ENCODE peak calls at places on chromosomes 4 and X, in six cellular contexts. One of them, this sample, is unnamed.

GRCh38 chr4:84028340-84028739 is 470.8 kb downstream of the NKX6-1 start:
- DNase-seq in CD4-positive, alpha-beta T cell: no peak
- DNase-seq in H9: peak; percentile 43
- DNase-seq in ovary: no peak
- DNase-seq in CD4-positive, alpha-beta memory T cell: no peak
- DNase-seq in tibial artery: no peak
- DNase-seq in this sample: no peak

GRCh38 chrX:135340827-135341226 is 31.5 kb downstream of the ETDC start:
- DNase-seq in tibial artery: no peak
- DNase-seq in CD4-positive, alpha-beta T cell: no peak
- DNase-seq in CD4-positive, alpha-beta memory T cell: no peak
- DNase-seq in H9: no peak
- DNase-seq in ovary: no peak
- DNase-seq in this sample: no peak

GRCh38 chrX:66039916-66040315 is at the start of gene VSIG4:
- DNase-seq in CD4-positive, alpha-beta T cell: no peak
- DNase-seq in tibial artery: peak; percentile 54
- DNase-seq in ovary: no peak
- DNase-seq in H9: no peak
- DNase-seq in CD4-positive, alpha-beta memory T cell: no peak
- DNase-seq in this sample: no peak

GRCh38 chr4:125582302-125582701 is 267.5 kb downstream of the FAT4 start:
- DNase-seq in ovary: no peak
- DNase-seq in CD4-positive, alpha-beta T cell: no peak
- DNase-seq in tibial artery: no peak
- DNase-seq in H9: no peak
- DNase-seq in CD4-positive, alpha-beta memory T cell: no peak
- DNase-seq in this sample: no peak

GRCh38 chr4:62135565-62136156 is 935.5 kb downstream of the ADGRL3 start:
- DNase-seq in tibial artery: no peak
- DNase-seq in CD4-positive, alpha-beta T cell: no peak
- DNase-seq in CD4-positive, alpha-beta memory T cell: no peak
- DNase-seq in ovary: no peak
- DNase-seq in H9: no peak
- DNase-seq in this sample: no peak

GRCh38 chr4:2449511-2450392 is 19.2 kb upstream of the RNF4 start:
- DNase-seq in H9: no peak
- DNase-seq in CD4-positive, alpha-beta memory T cell: no peak
- DNase-seq in tibial artery: no peak
- DNase-seq in ovary: no peak
- DNase-seq in CD4-positive, alpha-beta T cell: no peak
- DNase-seq in this sample: no peak

GRCh38 chr4:55186123-55186522 is 60.7 kb upstream of the KDR start:
- DNase-seq in ovary: no peak
- DNase-seq in H9: no peak
- DNase-seq in CD4-positive, alpha-beta T cell: no peak
- DNase-seq in CD4-positive, alpha-beta memory T cell: no peak
- DNase-seq in tibial artery: no peak
- DNase-seq in this sample: no peak

GRCh38 chr4:183688216-183688615 is 29.1 kb downstream of the TRAPPC11 start:
- DNase-seq in tibial artery: no peak
- DNase-seq in H9: no peak
- DNase-seq in CD4-positive, alpha-beta T cell: no peak
- DNase-seq in ovary: no peak
- DNase-seq in CD4-positive, alpha-beta memory T cell: no peak
- DNase-seq in this sample: no peak

GRCh38 chr4:113760094-113760851 is 1.3 kb downstream of the CAMK2D start:
- DNase-seq in H9: no peak
- DNase-seq in ovary: peak; percentile 50
- DNase-seq in CD4-positive, alpha-beta T cell: peak; percentile 52
- DNase-seq in tibial artery: peak; percentile 56
- DNase-seq in CD4-positive, alpha-beta memory T cell: peak; percentile 64
- DNase-seq in this sample: no peak

GRCh38 chr4:98987720-98988119 is 7.8 kb upstream of the METAP1 start:
- DNase-seq in CD4-positive, alpha-beta T cell: no peak
- DNase-seq in tibial artery: no peak
- DNase-seq in CD4-positive, alpha-beta memory T cell: no peak
- DNase-seq in ovary: no peak
- DNase-seq in H9: no peak
- DNase-seq in this sample: no peak

GRCh38 chr4:8001564-8002355 is 62.1 kb upstream of the AFAP1 start:
- DNase-seq in CD4-positive, alpha-beta T cell: no peak
- DNase-seq in tibial artery: no peak
- DNase-seq in H9: no peak
- DNase-seq in CD4-positive, alpha-beta memory T cell: no peak
- DNase-seq in ovary: no peak
- DNase-seq in this sample: no peak

GRCh38 chrX:42976729-42977366 is 198.9 kb upstream of the PPP1R2C start:
- DNase-seq in CD4-positive, alpha-beta T cell: no peak
- DNase-seq in H9: no peak
- DNase-seq in ovary: no peak
- DNase-seq in tibial artery: no peak
- DNase-seq in CD4-positive, alpha-beta memory T cell: no peak
- DNase-seq in this sample: no peak

GRCh38 chrX:2566044-2566443 is 65.3 kb upstream of the DHRSX start:
- DNase-seq in CD4-positive, alpha-beta memory T cell: no peak
- DNase-seq in CD4-positive, alpha-beta T cell: no peak
- DNase-seq in H9: no peak
- DNase-seq in tibial artery: no peak
- DNase-seq in ovary: no peak
- DNase-seq in this sample: no peak

GRCh38 chr4:78581626-78582025 is 30.1 kb downstream of the ANXA3 start:
- DNase-seq in tibial artery: peak; percentile 29
- DNase-seq in CD4-positive, alpha-beta T cell: no peak
- DNase-seq in CD4-positive, alpha-beta memory T cell: no peak
- DNase-seq in ovary: no peak
- DNase-seq in H9: no peak
- DNase-seq in this sample: no peak

GRCh38 chr4:21090098-21090666 is 389.9 kb downstream of the PACRGL start:
- DNase-seq in tibial artery: no peak
- DNase-seq in CD4-positive, alpha-beta memory T cell: no peak
- DNase-seq in H9: no peak
- DNase-seq in CD4-positive, alpha-beta T cell: no peak
- DNase-seq in ovary: no peak
- DNase-seq in this sample: no peak

GRCh38 chrX:67780694-67781109 is 236.9 kb downstream of the AR start:
- DNase-seq in CD4-positive, alpha-beta memory T cell: no peak
- DNase-seq in H9: no peak
- DNase-seq in tibial artery: peak; percentile 68
- DNase-seq in ovary: peak; percentile 80
- DNase-seq in CD4-positive, alpha-beta T cell: no peak
- DNase-seq in this sample: no peak

GRCh38 chrX:31331928-31332327 is 260.1 kb upstream of the FTHL17 start:
- DNase-seq in CD4-positive, alpha-beta memory T cell: no peak
- DNase-seq in H9: no peak
- DNase-seq in tibial artery: no peak
- DNase-seq in CD4-positive, alpha-beta T cell: no peak
- DNase-seq in ovary: no peak
- DNase-seq in this sample: no peak

GRCh38 chrX:31333181-31333831 is 261.5 kb upstream of the FTHL17 start:
- DNase-seq in ovary: no peak
- DNase-seq in CD4-positive, alpha-beta memory T cell: no peak
- DNase-seq in CD4-positive, alpha-beta T cell: no peak
- DNase-seq in tibial artery: no peak
- DNase-seq in H9: no peak
- DNase-seq in this sample: no peak

GRCh38 chrX:31329298-31329697 is 257.5 kb upstream of the FTHL17 start:
- DNase-seq in tibial artery: no peak
- DNase-seq in H9: no peak
- DNase-seq in ovary: no peak
- DNase-seq in CD4-positive, alpha-beta memory T cell: no peak
- DNase-seq in CD4-positive, alpha-beta T cell: no peak
- DNase-seq in this sample: no peak

GRCh38 chrX:31334997-31335396 is 263.2 kb upstream of the FTHL17 start:
- DNase-seq in CD4-positive, alpha-beta T cell: no peak
- DNase-seq in CD4-positive, alpha-beta memory T cell: no peak
- DNase-seq in H9: no peak
- DNase-seq in ovary: no peak
- DNase-seq in tibial artery: no peak
- DNase-seq in this sample: no peak

GRCh38 chrX:31331045-31331444 is 259.2 kb upstream of the FTHL17 start:
- DNase-seq in ovary: no peak
- DNase-seq in tibial artery: no peak
- DNase-seq in H9: no peak
- DNase-seq in CD4-positive, alpha-beta memory T cell: no peak
- DNase-seq in CD4-positive, alpha-beta T cell: no peak
- DNase-seq in this sample: no peak
- H3K27me3 ChIP-seq in ovary: no peaks in the 10 kb centered on the region
- H3K27me3 ChIP-seq in tibial artery: no peaks in the 10 kb centered on the region
- H3K27me3 ChIP-seq in H9: no peaks in the 10 kb centered on the region
- H3K27me3 ChIP-seq in CD4-positive, alpha-beta memory T cell: no peaks in the 10 kb centered on the region
- H3K27me3 ChIP-seq in CD4-positive, alpha-beta T cell: no peaks in the 10 kb centered on the region
- H3K27me3 ChIP-seq in this sample: no peaks in the 10 kb centered on the region

GRCh38 chr4:145876531-145877180 is 62.0 kb downstream of the ZNF827 start:
- DNase-seq in CD4-positive, alpha-beta memory T cell: no peak
- DNase-seq in CD4-positive, alpha-beta T cell: no peak
- DNase-seq in tibial artery: no peak
- DNase-seq in H9: no peak
- DNase-seq in ovary: no peak
- DNase-seq in this sample: no peak

GRCh38 chr4:145881585-145881984 is 57.0 kb downstream of the ZNF827 start:
- DNase-seq in ovary: no peak
- DNase-seq in H9: no peak
- DNase-seq in tibial artery: no peak
- DNase-seq in CD4-positive, alpha-beta T cell: no peak
- DNase-seq in CD4-positive, alpha-beta memory T cell: no peak
- DNase-seq in this sample: no peak

GRCh38 chr4:145879598-145879997 is 59.0 kb downstream of the ZNF827 start:
- DNase-seq in CD4-positive, alpha-beta memory T cell: no peak
- DNase-seq in CD4-positive, alpha-beta T cell: no peak
- DNase-seq in H9: no peak
- DNase-seq in ovary: no peak
- DNase-seq in tibial artery: peak; percentile 49
- DNase-seq in this sample: no peak

GRCh38 chr4:145880355-145880960 is 58.2 kb downstream of the ZNF827 start:
- DNase-seq in H9: no peak
- DNase-seq in CD4-positive, alpha-beta memory T cell: no peak
- DNase-seq in ovary: no peak
- DNase-seq in tibial artery: no peak
- DNase-seq in CD4-positive, alpha-beta T cell: no peak
- DNase-seq in this sample: no peak

DNA sequence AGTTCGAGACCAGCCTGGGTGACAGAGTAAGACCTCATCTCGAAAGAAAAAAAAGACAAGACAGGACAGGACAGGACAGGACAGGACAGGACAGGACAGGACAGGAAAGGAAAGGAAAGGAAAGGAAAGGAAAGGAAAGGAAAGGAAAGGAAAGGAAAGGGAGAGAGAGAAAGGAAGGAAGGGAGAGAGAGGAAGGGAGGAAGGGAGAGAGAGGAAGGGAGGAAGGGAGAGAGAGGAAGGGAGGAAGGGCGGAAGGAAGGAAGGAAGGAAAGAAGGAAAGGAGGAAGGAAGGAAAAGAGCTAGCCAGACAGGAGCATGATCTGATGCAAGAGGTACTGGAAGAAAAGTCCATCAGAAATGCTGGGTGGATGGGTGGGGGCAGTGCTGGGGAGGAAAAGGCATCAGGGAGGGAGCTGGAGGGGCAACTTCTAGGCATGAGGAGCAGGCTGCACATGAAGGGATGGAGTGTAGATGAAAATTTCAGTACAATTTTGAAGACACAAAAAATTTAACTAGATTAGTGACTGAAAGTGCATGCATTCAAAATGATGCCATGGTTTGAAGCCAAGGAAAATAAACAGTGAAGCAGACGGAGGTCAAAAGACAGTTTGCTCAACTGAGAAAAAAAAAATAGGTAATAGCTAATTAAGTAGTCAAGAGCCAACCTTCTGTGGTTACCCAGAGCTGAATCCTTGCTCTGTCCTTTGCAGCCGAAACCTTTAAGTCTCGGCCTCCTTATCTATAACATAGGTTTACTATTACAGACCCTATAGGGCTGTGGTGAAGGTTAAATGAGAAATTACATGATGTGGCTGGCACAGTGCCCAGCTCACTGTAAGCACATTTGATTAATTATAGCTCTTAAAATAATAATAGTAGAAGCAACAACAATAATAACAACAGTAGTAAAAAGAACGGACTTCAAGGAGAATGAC is 59.9 kb downstream of the ZNF827 start:
- DNase-seq in CD4-positive, alpha-beta memory T cell: no peak
- DNase-seq in H9: no peak
- DNase-seq in ovary: no peak
- DNase-seq in tibial artery: no peak
- DNase-seq in CD4-positive, alpha-beta T cell: no peak
- DNase-seq in this sample: no peak
- H3K27ac ChIP-seq in CD4-positive, alpha-beta memory T cell: no peak overlapping the region
- H3K27ac ChIP-seq in H9: no peak overlapping the region
- H3K27ac ChIP-seq in ovary: no peak overlapping the region
- H3K27ac ChIP-seq in tibial artery: peak overlapping the region; percentile 38
- H3K27ac ChIP-seq in CD4-positive, alpha-beta T cell: no peak overlapping the region
- H3K27ac ChIP-seq in this sample: no peak overlapping the region

DNA sequence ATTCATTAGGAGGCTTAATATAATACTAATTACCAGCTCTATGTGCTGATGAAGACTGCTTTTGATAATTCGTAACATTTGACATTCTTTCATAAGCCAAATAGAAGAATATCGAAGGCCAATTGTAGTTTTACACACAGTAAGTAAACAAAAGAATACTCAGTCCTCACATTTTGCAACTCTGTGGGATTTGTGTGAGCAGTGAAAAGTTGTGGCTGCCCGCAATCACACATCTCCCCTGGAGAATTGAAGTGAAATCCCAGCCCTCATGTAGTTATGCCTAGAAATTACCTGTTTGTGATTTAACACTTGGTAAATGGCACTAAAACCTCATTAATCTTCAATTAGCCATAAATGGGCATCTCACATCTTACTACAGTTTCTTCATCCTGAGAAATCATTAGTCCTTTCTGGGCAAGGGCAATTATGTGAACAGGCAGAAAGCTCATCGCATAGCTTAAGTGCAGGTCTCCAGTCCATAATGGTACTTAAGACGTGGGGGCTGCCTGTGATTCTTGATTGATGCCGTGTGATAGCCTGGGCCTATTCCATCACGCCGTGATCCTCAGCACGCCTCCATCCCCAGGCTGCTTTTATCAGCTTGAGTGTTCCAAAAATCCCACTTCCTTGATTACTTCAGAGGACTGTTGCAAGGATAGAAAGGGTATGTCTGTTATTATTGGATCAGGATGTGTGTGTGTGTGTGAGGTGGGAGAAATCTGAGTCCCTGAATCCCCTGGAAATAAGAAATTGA is 97.9 kb upstream of the METTL14 start:
- DNase-seq in CD4-positive, alpha-beta T cell: no peak
- DNase-seq in CD4-positive, alpha-beta memory T cell: no peak
- DNase-seq in H9: no peak
- DNase-seq in tibial artery: no peak
- DNase-seq in ovary: no peak
- DNase-seq in this sample: no peak
- H3K27me3 ChIP-seq in CD4-positive, alpha-beta T cell: peaks cover 25% of the 10 kb centered on the region
- H3K27me3 ChIP-seq in CD4-positive, alpha-beta memory T cell: peaks cover 4% of the 10 kb centered on the region
- H3K27me3 ChIP-seq in H9: no peaks in the 10 kb centered on the region
- H3K27me3 ChIP-seq in tibial artery: no peaks in the 10 kb centered on the region
- H3K27me3 ChIP-seq in ovary: no peaks in the 10 kb centered on the region
- H3K27me3 ChIP-seq in this sample: no peaks in the 10 kb centered on the region

DNA sequence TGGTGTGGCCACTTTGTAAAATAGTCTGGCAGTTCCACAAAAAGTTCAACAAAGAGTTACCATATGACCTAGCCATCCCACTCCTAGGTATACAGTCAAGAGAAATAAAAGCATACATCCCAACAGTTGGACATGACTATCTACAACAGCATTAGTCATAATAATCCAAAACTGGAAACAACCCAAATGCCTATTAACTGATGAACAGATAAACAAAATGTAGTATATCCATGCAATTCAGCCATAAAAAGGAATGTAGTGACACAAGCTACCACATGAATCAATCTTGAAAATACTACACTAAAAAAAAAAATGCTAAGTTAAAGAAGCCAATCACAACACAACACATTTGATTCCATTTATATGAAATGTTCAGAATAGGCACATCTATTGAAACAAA is 16.1 kb downstream of the MED14 start:
- DNase-seq in H9: no peak
- DNase-seq in tibial artery: no peak
- DNase-seq in CD4-positive, alpha-beta T cell: no peak
- DNase-seq in ovary: no peak
- DNase-seq in CD4-positive, alpha-beta memory T cell: no peak
- DNase-seq in this sample: no peak
- H3K27ac ChIP-seq in H9: no peak overlapping the region
- H3K27ac ChIP-seq in tibial artery: no peak overlapping the region
- H3K27ac ChIP-seq in CD4-positive, alpha-beta T cell: no peak overlapping the region
- H3K27ac ChIP-seq in ovary: no peak overlapping the region
- H3K27ac ChIP-seq in CD4-positive, alpha-beta memory T cell: no peak overlapping the region
- H3K27ac ChIP-seq in this sample: no peak overlapping the region

This sample was measured in iPS DF 6.9.